ENCODE peak calls at places on chromosomes 6 and 20, in ten cellular contexts. One of them, this sample, is unnamed.

GRCh38 chr6:53300656-53301551 is 47.8 kb downstream of the ELOVL5 start:
- DNase-seq in IMR-90: no peak
- DNase-seq in GM23248: peak
- DNase-seq in heart right ventricle: peak
- DNase-seq in lung: peak
- DNase-seq in uterus: no peak
- DNase-seq in tibial nerve: no peak
- DNase-seq in RWPE1: no peak
- DNase-seq in K562: no peak
- DNase-seq in CD8-positive, alpha-beta T cell: peak
- DNase-seq in this sample: no peak

GRCh38 chr6:75759207-75759606 is 10.2 kb downstream of the MYO6 start:
- DNase-seq in IMR-90: no peak
- DNase-seq in GM23248: peak
- DNase-seq in heart right ventricle: no peak
- DNase-seq in lung: no peak
- DNase-seq in uterus: no peak
- DNase-seq in tibial nerve: no peak
- DNase-seq in RWPE1: no peak
- DNase-seq in K562: no peak
- DNase-seq in CD8-positive, alpha-beta T cell: no peak
- DNase-seq in this sample: no peak

GRCh38 chr6:108665495-108666196 is 104.9 kb downstream of the FOXO3 start:
- DNase-seq in IMR-90: no peak
- DNase-seq in GM23248: no peak
- DNase-seq in heart right ventricle: no peak
- DNase-seq in lung: no peak
- DNase-seq in uterus: no peak
- DNase-seq in tibial nerve: no peak
- DNase-seq in RWPE1: no peak
- DNase-seq in K562: no peak
- DNase-seq in CD8-positive, alpha-beta T cell: no peak
- DNase-seq in this sample: no peak

GRCh38 chr6:46906776-46907175 is 15.0 kb downstream of the ADGRF5 start:
- DNase-seq in IMR-90: no peak
- DNase-seq in GM23248: no peak
- DNase-seq in heart right ventricle: no peak
- DNase-seq in lung: no peak
- DNase-seq in uterus: no peak
- DNase-seq in tibial nerve: no peak
- DNase-seq in RWPE1: no peak
- DNase-seq in K562: no peak
- DNase-seq in CD8-positive, alpha-beta T cell: no peak
- DNase-seq in this sample: no peak

GRCh38 chr6:21590345-21590744 is 3.2 kb upstream of the SOX4 start:
- DNase-seq in IMR-90: no peak
- DNase-seq in GM23248: no peak
- DNase-seq in heart right ventricle: no peak
- DNase-seq in lung: no peak
- DNase-seq in uterus: no peak
- DNase-seq in tibial nerve: no peak
- DNase-seq in RWPE1: no peak
- DNase-seq in K562: no peak
- DNase-seq in CD8-positive, alpha-beta T cell: no peak
- DNase-seq in this sample: no peak

GRCh38 chr6:25640446-25640845 is 11.6 kb upstream of the SCGN start:
- DNase-seq in IMR-90: no peak
- DNase-seq in GM23248: no peak
- DNase-seq in heart right ventricle: no peak
- DNase-seq in lung: no peak
- DNase-seq in uterus: no peak
- DNase-seq in tibial nerve: no peak
- DNase-seq in RWPE1: no peak
- DNase-seq in K562: no peak
- DNase-seq in CD8-positive, alpha-beta T cell: no peak
- DNase-seq in this sample: no peak

GRCh38 chr6:85464722-85465150 is 14.9 kb downstream of the NT5E start:
- DNase-seq in IMR-90: peak
- DNase-seq in GM23248: peak
- DNase-seq in heart right ventricle: no peak
- DNase-seq in lung: no peak
- DNase-seq in uterus: no peak
- DNase-seq in tibial nerve: no peak
- DNase-seq in RWPE1: peak
- DNase-seq in K562: no peak
- DNase-seq in CD8-positive, alpha-beta T cell: no peak
- DNase-seq in this sample: no peak

GRCh38 chr6:315921-316752 is 23.9 kb downstream of the DUSP22 start:
- DNase-seq in IMR-90: no peak
- DNase-seq in GM23248: no peak
- DNase-seq in heart right ventricle: no peak
- DNase-seq in lung: no peak
- DNase-seq in uterus: no peak
- DNase-seq in tibial nerve: no peak
- DNase-seq in RWPE1: no peak
- DNase-seq in K562: no peak
- DNase-seq in CD8-positive, alpha-beta T cell: no peak
- DNase-seq in this sample: no peak

DNA sequence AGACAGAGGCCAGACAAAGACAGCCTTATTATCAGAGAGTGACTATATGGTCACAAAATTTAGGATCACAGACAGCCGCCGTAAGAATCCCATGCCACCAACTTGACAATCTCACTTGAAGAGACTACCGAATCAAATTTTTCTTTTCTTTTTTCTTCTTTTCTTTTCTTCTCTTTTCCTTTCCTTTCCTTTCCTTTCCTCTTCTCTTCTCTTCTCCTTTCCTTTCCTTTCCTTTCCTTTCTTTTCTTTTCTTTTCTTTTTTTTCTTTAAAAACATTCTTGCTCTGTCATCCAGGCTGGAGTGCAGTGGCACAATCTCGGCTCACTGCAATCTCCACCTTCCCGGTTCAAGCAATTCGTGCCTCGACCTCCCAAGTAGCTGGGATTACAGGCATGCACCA is 1.2 kb upstream of the EPPIN start:
- DNase-seq in IMR-90: no peak
- DNase-seq in GM23248: no peak
- DNase-seq in heart right ventricle: no peak
- DNase-seq in lung: no peak
- DNase-seq in uterus: no peak
- DNase-seq in tibial nerve: no peak
- DNase-seq in RWPE1: no peak
- DNase-seq in K562: no peak
- DNase-seq in CD8-positive, alpha-beta T cell: no peak
- DNase-seq in this sample: no peak
- H3K27ac ChIP-seq in IMR-90: no peak
- H3K27ac ChIP-seq in GM23248: no peak
- H3K27ac ChIP-seq in heart right ventricle: no peak
- H3K27ac ChIP-seq in lung: no peak
- H3K27ac ChIP-seq in uterus: no peak
- H3K27ac ChIP-seq in tibial nerve: no peak
- H3K27ac ChIP-seq in RWPE1: no peak
- H3K27ac ChIP-seq in K562: no peak
- H3K27ac ChIP-seq in CD8-positive, alpha-beta T cell: no peak
- H3K27ac ChIP-seq in this sample: no peak

DNA sequence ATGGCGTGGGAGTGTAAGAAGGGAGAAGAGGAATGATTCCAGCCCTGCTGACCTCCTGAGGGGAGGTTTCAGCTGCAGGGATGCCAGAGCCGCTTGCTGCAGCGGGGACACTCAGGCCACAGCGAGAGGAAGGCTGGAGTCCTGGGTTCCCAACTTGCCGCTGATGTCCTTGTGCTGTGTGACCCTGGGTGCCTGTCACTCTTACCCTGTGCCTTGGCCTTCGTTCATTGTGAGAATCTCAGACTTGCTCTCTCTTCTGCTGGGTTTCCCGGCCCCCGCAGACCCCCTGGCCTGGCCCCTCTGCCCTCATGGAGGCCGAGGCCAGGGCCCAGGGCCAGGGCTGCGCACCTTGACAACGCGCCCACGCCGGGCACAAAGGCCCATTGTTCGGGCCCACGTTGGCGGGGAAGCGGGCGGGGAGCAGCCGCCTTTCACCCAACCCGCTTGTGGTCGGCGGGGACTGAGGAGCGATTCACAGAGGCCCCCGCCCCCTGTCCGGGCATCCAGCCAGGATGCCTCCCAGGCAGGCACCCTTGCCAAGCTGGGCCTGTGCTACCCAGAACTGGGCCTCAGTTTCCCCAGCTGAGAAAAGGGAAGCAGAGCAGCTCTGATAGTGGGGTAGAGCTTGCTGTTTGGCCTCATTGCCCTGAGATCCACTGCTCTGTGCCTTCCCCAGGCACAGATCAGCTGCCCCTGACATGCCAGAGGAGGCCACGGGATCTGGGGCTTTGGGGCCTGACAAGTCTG is 52.4 kb downstream of the CEBPB start:
- DNase-seq in IMR-90: no peak
- DNase-seq in GM23248: no peak
- DNase-seq in heart right ventricle: no peak
- DNase-seq in lung: no peak
- DNase-seq in uterus: no peak
- DNase-seq in tibial nerve: no peak
- DNase-seq in RWPE1: peak
- DNase-seq in K562: no peak
- DNase-seq in CD8-positive, alpha-beta T cell: no peak
- DNase-seq in this sample: no peak
- H3K27ac ChIP-seq in IMR-90: no peak
- H3K27ac ChIP-seq in GM23248: no peak
- H3K27ac ChIP-seq in heart right ventricle: no peak
- H3K27ac ChIP-seq in lung: no peak
- H3K27ac ChIP-seq in uterus: no peak
- H3K27ac ChIP-seq in tibial nerve: peak
- H3K27ac ChIP-seq in RWPE1: peak
- H3K27ac ChIP-seq in K562: no peak
- H3K27ac ChIP-seq in CD8-positive, alpha-beta T cell: no peak
- H3K27ac ChIP-seq in this sample: no peak

DNA sequence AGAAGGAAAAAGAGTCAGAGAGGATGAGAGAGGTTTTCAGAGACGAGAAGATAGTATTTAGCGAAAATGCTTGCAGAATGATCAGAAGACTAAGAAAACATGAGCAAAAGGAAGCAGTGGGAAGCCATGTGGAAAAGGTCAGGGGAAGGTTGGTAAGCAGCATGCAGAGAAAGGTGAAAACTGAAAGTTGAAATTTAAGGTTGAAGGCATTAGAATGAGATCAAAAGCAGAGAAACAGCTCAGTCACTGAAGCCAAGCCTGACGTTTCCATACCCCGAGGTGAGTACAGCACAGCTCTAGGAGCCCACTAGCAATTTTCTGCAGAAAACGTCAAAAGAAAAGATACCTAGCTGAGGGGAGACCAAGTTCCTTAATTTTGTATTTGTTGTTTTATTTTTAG is 19.1 kb upstream of the TFB1M start:
- DNase-seq in IMR-90: no peak
- DNase-seq in GM23248: no peak
- DNase-seq in heart right ventricle: no peak
- DNase-seq in lung: no peak
- DNase-seq in uterus: no peak
- DNase-seq in tibial nerve: no peak
- DNase-seq in RWPE1: no peak
- DNase-seq in K562: no peak
- DNase-seq in CD8-positive, alpha-beta T cell: no peak
- DNase-seq in this sample: no peak
- H3K27ac ChIP-seq in IMR-90: no peak
- H3K27ac ChIP-seq in GM23248: no peak
- H3K27ac ChIP-seq in heart right ventricle: no peak
- H3K27ac ChIP-seq in lung: no peak
- H3K27ac ChIP-seq in uterus: no peak
- H3K27ac ChIP-seq in tibial nerve: no peak
- H3K27ac ChIP-seq in RWPE1: no peak
- H3K27ac ChIP-seq in K562: no peak
- H3K27ac ChIP-seq in CD8-positive, alpha-beta T cell: no peak
- H3K27ac ChIP-seq in this sample: no peak

DNA sequence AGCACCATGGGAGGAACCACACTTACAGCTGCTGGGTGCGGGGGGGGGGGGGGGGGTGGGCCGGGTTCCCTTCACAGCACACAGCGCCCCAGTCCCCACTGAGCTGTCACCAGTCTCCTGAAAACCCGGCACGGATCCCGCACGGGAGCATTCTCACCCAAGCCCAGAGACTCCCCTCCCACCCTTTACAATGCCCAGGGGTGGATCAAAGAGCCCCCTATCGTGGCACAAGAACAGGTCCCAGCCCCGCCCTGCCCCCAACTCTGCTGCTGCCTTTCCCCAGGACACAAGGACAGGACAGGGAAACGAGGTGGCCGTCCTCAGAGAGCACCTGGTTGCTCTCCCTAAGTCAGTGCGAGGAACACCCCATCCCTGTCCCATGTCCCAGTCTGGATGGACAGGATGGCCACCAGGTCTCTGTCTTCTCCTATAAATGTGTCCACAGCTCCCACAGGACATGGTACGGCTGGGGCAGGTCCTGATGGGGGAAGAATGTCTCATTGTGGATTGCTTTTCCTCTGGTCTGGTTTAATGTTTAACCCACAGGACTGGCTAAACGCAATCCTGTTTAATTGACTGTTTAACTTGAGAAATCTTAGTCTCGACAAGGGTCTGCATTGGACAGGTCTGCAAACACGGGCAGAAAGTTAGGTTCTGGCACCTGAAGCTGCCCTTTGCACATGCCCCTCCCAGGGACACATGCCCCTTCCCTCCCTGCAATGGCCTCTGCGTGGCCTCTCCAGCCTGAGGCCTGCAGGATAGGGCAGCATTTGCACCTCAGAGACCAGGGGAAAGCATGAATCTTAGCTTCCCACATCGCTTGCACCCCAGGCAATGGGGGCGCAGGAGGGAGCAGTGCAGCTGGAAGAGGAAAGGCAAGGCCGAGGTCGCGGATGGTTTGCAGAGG is 45.3 kb downstream of the DACT2 start:
- DNase-seq in IMR-90: no peak
- DNase-seq in GM23248: no peak
- DNase-seq in heart right ventricle: no peak
- DNase-seq in lung: peak
- DNase-seq in uterus: no peak
- DNase-seq in tibial nerve: no peak
- DNase-seq in RWPE1: no peak
- DNase-seq in K562: peak
- DNase-seq in CD8-positive, alpha-beta T cell: no peak
- DNase-seq in this sample: no peak
- H3K27ac ChIP-seq in IMR-90: no peak
- H3K27ac ChIP-seq in GM23248: no peak
- H3K27ac ChIP-seq in heart right ventricle: no peak
- H3K27ac ChIP-seq in lung: no peak
- H3K27ac ChIP-seq in uterus: no peak
- H3K27ac ChIP-seq in tibial nerve: no peak
- H3K27ac ChIP-seq in RWPE1: no peak
- H3K27ac ChIP-seq in K562: no peak
- H3K27ac ChIP-seq in CD8-positive, alpha-beta T cell: no peak
- H3K27ac ChIP-seq in this sample: no peak